ENCODE peak calls at places on chromosomes 6 and 20, in ten cellular contexts. M is mucosa of descending colon, F is colonic mucosa, R is AG09309, J is lung, S is K562, Y is AG10803, T is fibroblast of mammary gland, U is ovary, G is OCI-LY7. Z is an unnamed sample.

GRCh38 chr20:33176101-33176500 is 8.1 kb downstream of the BPIFA2 start:
- DNase-seq in M (no peak), F (no peak), R (no peak), J (no peak), S (no peak), Y (no peak), T (no peak), U (no peak), G (no peak), Z (no peak)

GRCh38 chr6:125245109-125245508 is 56.7 kb downstream of the HDDC2 start:
- DNase-seq in M (no peak), F (no peak), R (no peak), J (no peak), S (no peak), Y (no peak), T (no peak), U (no peak), G (no peak), Z (no peak)

GRCh38 chr6:161434331-161434730 is 160.5 kb upstream of the AGPAT4 start:
- DNase-seq in M (no peak), F (no peak), R (no peak), J (no peak), S (no peak), Y (peak; percentile 61), T (peak; percentile 61), U (no peak), G (no peak), Z (no peak)

GRCh38 chr6:85678000-85678601 is 35.4 kb upstream of the SYNCRIP start:
- DNase-seq in M (no peak), F (no peak), R (no peak), J (no peak), S (no peak), Y (no peak), T (peak; percentile 8), U (no peak), G (no peak), Z (no peak)

GRCh38 chr20:51871943-51872342 is 69.6 kb upstream of the SALL4 start:
- DNase-seq in M (no peak), F (no peak), R (no peak), J (no peak), S (no peak), Y (no peak), T (no peak), U (no peak), G (no peak), Z (no peak)

GRCh38 chr6:19399406-19399805 is 437.8 kb upstream of the ID4 start:
- DNase-seq in M (peak; percentile 19), F (no peak), R (no peak), J (no peak), S (no peak), Y (peak; percentile 68), T (peak; percentile 60), U (no peak), G (no peak), Z (peak; percentile 91)

GRCh38 chr6:31197559-31198305 is 27.2 kb upstream of the POU5F1 start:
- DNase-seq in M (peak; percentile 97), F (peak; percentile 96), R (no peak), J (peak; percentile 94), S (peak; percentile 75), Y (peak; percentile 66), T (peak; percentile 71), U (peak; percentile 89), G (peak; percentile 94), Z (peak; percentile 63)

GRCh38 chr6:130602151-130602770 is 224.9 kb upstream of the SMLR1 start:
- DNase-seq in M (no peak), F (no peak), R (peak; percentile 96), J (no peak), S (no peak), Y (peak; percentile 93), T (peak; percentile 97), U (no peak), G (no peak), Z (peak; percentile 92)

GRCh38 chr20:18712877-18713276 is 100.7 kb upstream of the SCP2D1 start:
- DNase-seq in M (no peak), F (no peak), R (no peak), J (no peak), S (no peak), Y (no peak), T (no peak), U (no peak), G (no peak), Z (no peak)

GRCh38 chr6:146931214-146931613 is 273.0 kb upstream of the STXBP5 start:
- DNase-seq in M (no peak), F (no peak), R (no peak), J (no peak), S (no peak), Y (no peak), T (peak; percentile 18), U (no peak), G (no peak), Z (peak; percentile 43)

GRCh38 chr6:90195094-90195793 is 101.4 kb downstream of the BACH2 start:
- DNase-seq in M (no peak), F (no peak), R (no peak), J (no peak), S (no peak), Y (no peak), T (no peak), U (no peak), G (no peak), Z (no peak)

GRCh38 chr20:48075591-48076174 is 290.4 kb upstream of the SULF2 start:
- DNase-seq in M (no peak), F (no peak), R (no peak), J (no peak), S (no peak), Y (peak; percentile 11), T (no peak), U (no peak), G (no peak), Z (no peak)

GRCh38 chr6:136037885-136038460 is 186.5 kb downstream of the PDE7B start:
- DNase-seq in M (no peak), F (no peak), R (peak; percentile 44), J (no peak), S (no peak), Y (peak; percentile 82), T (peak; percentile 86), U (peak; percentile 43), G (no peak), Z (peak; percentile 64)

GRCh38 chr6:151451950-151452749 is at the start of gene RMND1:
- DNase-seq in M (peak; percentile 100), F (peak; percentile 100), R (peak; percentile 99), J (peak; percentile 100), S (peak; percentile 99), Y (peak; percentile 100), T (peak; percentile 100), U (peak; percentile 100), G (peak; percentile 100), Z (peak; percentile 100)

GRCh38 chr6:31836676-31837611 is 9.4 kb downstream of the HSPA1B start:
- DNase-seq in M (peak; percentile 72), F (peak; percentile 61), R (no peak), J (no peak), S (peak; percentile 64), Y (peak; percentile 34), T (peak; percentile 67), U (no peak), G (peak; percentile 48), Z (peak; percentile 69)

GRCh38 chr20:2508631-2509467 is at the start of gene ZNF343:
- DNase-seq in M (peak; percentile 83), F (peak; percentile 84), R (no peak), J (peak; percentile 83), S (peak; percentile 72), Y (peak; percentile 74), T (peak; percentile 78), U (peak; percentile 73), G (peak; percentile 88), Z (peak; percentile 85)
- TF ChIP-seq CTCF in M (no peak), F (no peak), R (no peak), J (no peak), S (no peak), Y (no peak), T (no peak), U (no peak), G (no peak), Z (peak; percentile 1)

GRCh38 chr6:24910331-24910849 is 25.4 kb downstream of the RIPOR2 start:
- DNase-seq in M (no peak), F (no peak), R (no peak), J (no peak), S (no peak), Y (no peak), T (no peak), U (no peak), G (peak; percentile 82), Z (peak; percentile 24)

GRCh38 chr6:24910850-24911712 is 24.7 kb downstream of the RIPOR2 start:
- DNase-seq in M (peak; percentile 31), F (no peak), R (no peak), J (peak; percentile 61), S (no peak), Y (peak; percentile 53), T (peak; percentile 27), U (peak; percentile 40), G (peak; percentile 62), Z (peak; percentile 47)

GRCh38 chr6:24908555-24908954 is 27.2 kb downstream of the RIPOR2 start:
- DNase-seq in M (no peak), F (no peak), R (peak; percentile 67), J (no peak), S (no peak), Y (peak; percentile 59), T (peak; percentile 47), U (no peak), G (no peak), Z (peak; percentile 34)

GRCh38 chr6:24907959-24908358 is 27.8 kb downstream of the RIPOR2 start:
- DNase-seq in M (no peak), F (no peak), R (no peak), J (no peak), S (no peak), Y (no peak), T (no peak), U (no peak), G (peak; percentile 83), Z (no peak)

GRCh38 chr6:24909281-24910216 is 26.2 kb downstream of the RIPOR2 start:
- DNase-seq in M (no peak), F (no peak), R (no peak), J (no peak), S (no peak), Y (no peak), T (no peak), U (no peak), G (peak; percentile 69), Z (no peak)
- H3K4me3 ChIP-seq in M (no peak overlapping the region), F (no peak overlapping the region), R (peak overlapping the region; percentile 81), J (no peak overlapping the region), S (no peak overlapping the region), Y (peak overlapping the region; percentile 68), T (peak overlapping the region; percentile 55), U (peak overlapping the region; percentile 64), G (peak overlapping the region; percentile 75), Z (peak overlapping the region; percentile 65)

DNA sequence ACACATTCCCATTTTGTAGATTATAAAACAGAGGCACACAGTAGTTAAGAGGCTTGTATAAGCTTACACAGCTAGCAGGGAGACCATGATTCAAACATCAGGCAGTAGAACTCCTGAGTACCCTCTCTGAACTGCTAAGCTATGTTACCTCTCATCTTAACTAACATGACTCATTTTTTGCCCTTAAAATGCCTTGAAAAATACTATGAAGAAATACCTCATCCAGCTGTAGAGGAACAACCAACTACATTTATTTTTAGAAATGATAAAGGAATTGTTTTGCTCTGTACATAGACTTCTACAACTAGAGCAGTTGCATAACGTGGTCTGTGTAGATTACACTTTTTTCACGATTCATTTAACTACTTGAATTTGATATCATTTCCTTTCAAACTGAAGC is 102.1 kb downstream of the FLRT3 start:
- DNase-seq in M (no peak), F (no peak), R (peak; percentile 4), J (no peak), S (no peak), Y (peak; percentile 71), T (peak; percentile 83), U (no peak), G (no peak), Z (peak; percentile 86)
- TF ChIP-seq CTCF in M (no peak), F (no peak), R (no peak), J (no peak), S (no peak), Y (no peak), T (no peak), U (no peak), G (no peak), Z (no peak)

GRCh38 chr20:61253640-61254511 is 1.8 kb downstream of the CDH4 start:
- DNase-seq in M (no peak), F (no peak), R (no peak), J (no peak), S (no peak), Y (no peak), T (peak; percentile 23), U (no peak), G (no peak), Z (peak; percentile 46)
- H3K4me3 ChIP-seq in M (no peak overlapping the region), F (no peak overlapping the region), R (peak overlapping the region; percentile 54), J (no peak overlapping the region), S (no peak overlapping the region), Y (peak overlapping the region; percentile 61), T (peak overlapping the region; percentile 49), U (no peak overlapping the region), G (no peak overlapping the region), Z (peak overlapping the region; percentile 55)